ENCODE peak calls at places on chromosomes 4 and X, in seven cellular contexts. K is stomach, S is pancreas, N is heart right ventricle, W is ovary, I is left lung, O is spleen. R is an unnamed sample.

GRCh38 chrX:17792842-17793241 is 55.5 kb downstream of the SCML1 start:
- DNase-seq in K (no peak), S (no peak), N (no peak), W (no peak), I (no peak), O (no peak), R (no peak)

GRCh38 chr4:3401436-3402171 is 40.2 kb upstream of the HGFAC start:
- DNase-seq in K (no peak), S (no peak), N (no peak), W (no peak), I (no peak), O (peak; percentile 63), R (no peak)

GRCh38 chrX:40844476-40844875 is 109.1 kb upstream of the MED14 start:
- DNase-seq in K (no peak), S (no peak), N (no peak), W (no peak), I (no peak), O (no peak), R (no peak)

GRCh38 chrX:133910539-133910938 is 74.9 kb downstream of the GPC3 start:
- DNase-seq in K (no peak), S (no peak), N (no peak), W (no peak), I (no peak), O (no peak), R (no peak)

GRCh38 chrX:47198026-47198686 is 4.5 kb downstream of the UBA1 start:
- DNase-seq in K (no peak), S (no peak), N (no peak), W (no peak), I (no peak), O (no peak), R (no peak)

GRCh38 chr4:127400736-127401346 is 231.9 kb upstream of the INTU start:
- DNase-seq in K (peak; percentile 51), S (peak; percentile 34), N (peak; percentile 47), W (peak; percentile 44), I (peak; percentile 54), O (no peak), R (peak; percentile 28)

GRCh38 chr4:122602277-122603142 is 18.4 kb downstream of the IL21 start:
- DNase-seq in K (no peak), S (no peak), N (no peak), W (no peak), I (no peak), O (no peak), R (no peak)

GRCh38 chr4:126614456-126614855 is 1018.3 kb upstream of the INTU start:
- DNase-seq in K (no peak), S (no peak), N (no peak), W (no peak), I (no peak), O (no peak), R (no peak)

GRCh38 chr4:1991087-1991486 is 17.7 kb downstream of the NELFA start:
- DNase-seq in K (no peak), S (no peak), N (no peak), W (peak; percentile 3), I (no peak), O (peak; percentile 15), R (no peak)

GRCh38 chrX:108268434-108269080 is 169.7 kb downstream of the COL4A6 start:
- DNase-seq in K (no peak), S (no peak), N (no peak), W (no peak), I (no peak), O (no peak), R (no peak)

GRCh38 chrX:104343408-104344129 is 88.8 kb upstream of the ESX1 start:
- DNase-seq in K (peak; percentile 38), S (peak; percentile 23), N (peak; percentile 15), W (no peak), I (no peak), O (no peak), R (no peak)

GRCh38 chr4:100547541-100548208 is 29.9 kb upstream of the EMCN start:
- DNase-seq in K (no peak), S (no peak), N (no peak), W (no peak), I (no peak), O (no peak), R (no peak)

GRCh38 chr4:87423313-87424031 is 1.1 kb downstream of the NUDT9 start:
- DNase-seq in K (no peak), S (peak; percentile 13), N (no peak), W (no peak), I (no peak), O (no peak), R (no peak)

GRCh38 chr4:145155268-145155870 is 25.0 kb downstream of the OTUD4 start:
- DNase-seq in K (no peak), S (no peak), N (no peak), W (no peak), I (no peak), O (no peak), R (no peak)

GRCh38 chr4:140094701-140095420 is 59.1 kb downstream of the MAML3 start:
- DNase-seq in K (peak; percentile 75), S (peak; percentile 54), N (peak; percentile 61), W (no peak), I (peak; percentile 84), O (peak; percentile 91), R (peak; percentile 57)

GRCh38 chr4:70397580-70397979 is at the start of gene OPRPN:
- DNase-seq in K (no peak), S (no peak), N (no peak), W (no peak), I (no peak), O (no peak), R (no peak)

DNA sequence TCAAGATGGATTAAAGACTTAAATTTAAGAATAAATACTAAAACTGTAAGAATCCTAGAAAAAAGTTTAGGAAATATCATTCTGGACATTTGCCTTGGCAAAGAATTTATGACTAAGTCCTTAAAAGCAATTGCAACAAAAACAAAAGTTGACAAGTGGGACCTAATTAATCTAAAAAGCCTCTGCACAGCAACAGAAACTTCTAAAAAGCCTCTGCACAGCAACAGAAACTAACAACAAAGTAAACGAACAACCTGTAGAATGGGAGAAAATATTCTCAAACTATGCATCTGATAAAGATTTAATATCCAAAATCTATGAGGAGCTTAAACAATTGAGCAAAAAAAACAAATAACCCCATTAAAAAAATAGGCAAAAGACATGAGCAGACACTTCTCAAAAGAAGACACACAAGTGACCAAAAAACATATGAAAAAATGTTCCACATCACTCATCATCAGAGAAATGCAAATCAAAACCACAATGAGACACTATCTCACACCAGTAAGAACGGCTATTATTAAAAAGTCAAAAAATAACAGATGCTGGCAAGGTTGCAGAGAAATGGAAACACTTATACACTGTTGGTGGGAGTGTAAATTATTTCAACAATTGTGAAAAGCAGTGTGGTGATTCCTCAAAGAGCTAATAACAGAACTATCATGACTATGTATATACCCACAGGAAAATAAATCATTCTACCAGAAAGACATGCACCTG is 5.5 kb upstream of the OPRPN start:
- DNase-seq in K (no peak), S (no peak), N (no peak), W (no peak), I (no peak), O (no peak), R (no peak)
- H3K4me1 ChIP-seq in K (no peaks in the 10 kb centered on the region), S (no peaks in the 10 kb centered on the region), N (no peaks in the 10 kb centered on the region), W (no peaks in the 10 kb centered on the region), I (no peaks in the 10 kb centered on the region), O (no peaks in the 10 kb centered on the region), R (no peaks in the 10 kb centered on the region)

GRCh38 chr4:4782969-4783368 is 76.5 kb upstream of the MSX1 start:
- DNase-seq in K (no peak), S (no peak), N (no peak), W (no peak), I (no peak), O (no peak), R (no peak)

GRCh38 chr4:4779486-4779885 is 80.0 kb upstream of the MSX1 start:
- DNase-seq in K (no peak), S (no peak), N (no peak), W (no peak), I (no peak), O (no peak), R (no peak)

GRCh38 chr4:4781936-4782754 is 77.3 kb upstream of the MSX1 start:
- DNase-seq in K (no peak), S (no peak), N (no peak), W (no peak), I (no peak), O (no peak), R (no peak)

GRCh38 chr4:4778491-4779003 is 80.9 kb upstream of the MSX1 start:
- DNase-seq in K (no peak), S (no peak), N (no peak), W (no peak), I (no peak), O (no peak), R (no peak)

DNA sequence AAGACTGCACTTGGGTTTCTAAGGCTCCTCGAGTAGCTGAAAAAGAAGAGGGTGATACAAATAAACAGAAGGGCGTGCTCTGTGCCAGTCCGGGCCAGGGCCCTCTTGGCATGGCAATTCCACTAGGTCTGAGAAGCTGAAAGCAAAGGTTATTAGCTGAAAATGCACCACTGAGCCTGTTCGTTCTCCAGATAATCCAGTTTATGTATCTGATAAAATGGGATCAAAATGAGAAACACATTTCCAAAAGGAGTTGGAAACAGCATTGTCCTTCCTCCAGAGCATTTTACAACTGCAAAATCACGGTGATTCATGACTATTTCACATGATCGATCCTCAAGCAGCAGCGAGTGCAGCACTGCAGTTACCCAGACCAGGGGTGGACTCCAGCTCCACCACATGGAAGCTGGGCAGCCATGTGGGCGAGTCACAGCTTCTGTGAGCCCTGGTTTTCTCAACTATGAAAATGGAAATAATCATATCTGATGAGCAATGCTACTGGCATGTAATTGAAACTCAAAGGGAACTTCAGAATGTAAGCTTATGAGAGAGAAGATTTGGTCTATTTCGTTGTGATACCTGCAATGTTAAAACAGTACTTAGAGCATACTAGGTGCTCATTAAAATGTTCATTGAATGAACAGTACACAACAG is 78.7 kb upstream of the MSX1 start:
- DNase-seq in K (no peak), S (no peak), N (no peak), W (no peak), I (no peak), O (no peak), R (no peak)
- TF ChIP-seq CTCF in K (no peak), S (no peak), N (no peak), W (no peak), I (no peak), O (no peak), R (no peak)

DNA sequence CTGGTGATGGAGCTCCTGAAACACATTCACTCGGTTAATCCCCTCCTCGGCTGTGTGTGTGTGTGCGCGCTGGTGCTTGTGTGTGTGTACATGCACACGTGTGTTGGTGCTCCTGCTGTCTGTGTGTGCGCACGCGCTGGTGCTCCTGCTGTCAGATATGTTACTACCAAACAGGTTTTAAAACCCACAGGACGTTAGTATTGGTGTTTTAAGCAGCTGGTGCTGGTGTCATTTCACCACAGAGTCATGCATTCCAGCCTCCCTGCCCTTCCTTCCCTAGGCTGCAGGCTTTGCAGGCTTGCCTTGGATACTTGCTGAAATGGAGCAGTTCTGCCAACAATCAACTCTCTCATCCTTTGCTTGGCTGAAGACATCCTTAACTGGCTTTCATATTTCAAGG is 48.1 kb upstream of the CPLX1 start:
- DNase-seq in K (no peak), S (no peak), N (no peak), W (no peak), I (no peak), O (no peak), R (no peak)
- H3K4me3 ChIP-seq in K (no peak overlapping the region), S (no peak overlapping the region), N (no peak overlapping the region), W (no peak overlapping the region), I (no peak overlapping the region), O (no peak overlapping the region), R (no peak overlapping the region)

GRCh38 chrX:10099411-10099810 is 57.4 kb upstream of the CLCN4 start:
- DNase-seq in K (no peak), S (no peak), N (no peak), W (no peak), I (no peak), O (no peak), R (no peak)
- H3K4me1 ChIP-seq in K (no peaks in the 10 kb centered on the region), S (peaks cover 6% of the 10 kb centered on the region), N (peaks cover 7% of the 10 kb centered on the region), W (peaks cover 5% of the 10 kb centered on the region), I (no peaks in the 10 kb centered on the region), O (peaks cover 15% of the 10 kb centered on the region), R (peaks cover 32% of the 10 kb centered on the region)

R was measured in left ventricle myocardium inferior.